ENCODE peak calls at places on chromosomes 4 and X, in five cellular contexts. A is fibroblast of mammary gland, N is foreskin fibroblast, Q is H4, U is BE2C. G is an unnamed sample.

GRCh38 chrX:118823263-118824172 is at the start of gene ZCCHC12:
- DNase-seq in A (peak), N (peak), Q (no peak), U (peak), G (no peak)

GRCh38 chr4:36414248-36414647 is 132.8 kb downstream of the DTHD1 start:
- DNase-seq in A (no peak), N (no peak), Q (no peak), U (no peak), G (peak)

GRCh38 chr4:114807759-114808404 is 209.3 kb downstream of the UGT8 start:
- DNase-seq in A (peak), N (no peak), Q (peak), U (peak), G (peak)

GRCh38 chrX:49041683-49042529 is 1.3 kb downstream of the TFE3 start:
- DNase-seq in A (peak), N (peak), Q (peak), U (no peak), G (peak)

GRCh38 chr4:156197216-156197615 is 243.6 kb upstream of the CTSO start:
- DNase-seq in A (no peak), N (no peak), Q (no peak), U (no peak), G (no peak)

GRCh38 chr4:87445964-87446363 is 23.6 kb downstream of the NUDT9 start:
- DNase-seq in A (no peak), N (no peak), Q (no peak), U (no peak), G (no peak)

GRCh38 chrX:52544147-52544840 is 27.4 kb upstream of the XAGE1B start:
- DNase-seq in A (no peak), N (no peak), Q (no peak), U (no peak), G (no peak)

GRCh38 chr4:75490155-75490554 is 24.0 kb downstream of the RCHY1 start:
- DNase-seq in A (peak), N (no peak), Q (peak), U (no peak), G (peak)

GRCh38 chrX:38277136-38277535 is 50.2 kb downstream of the RPGR start:
- DNase-seq in A (no peak), N (no peak), Q (no peak), U (peak), G (no peak)

GRCh38 chr4:128244379-128244778 is 43.2 kb downstream of the PGRMC2 start:
- DNase-seq in A (peak), N (peak), Q (no peak), U (no peak), G (peak)

GRCh38 chr4:185754961-185755360 is 57.0 kb downstream of the SORBS2 start:
- DNase-seq in A (no peak), N (no peak), Q (no peak), U (no peak), G (no peak)

GRCh38 chrX:17803449-17803848 is 57.6 kb downstream of the RAI2 start:
- DNase-seq in A (no peak), N (no peak), Q (peak), U (no peak), G (no peak)

GRCh38 chr4:19368800-19369199 is 882.9 kb upstream of the SLIT2 start:
- DNase-seq in A (peak), N (no peak), Q (no peak), U (no peak), G (no peak)

GRCh38 chr4:86498560-86499166 is 95.5 kb upstream of the PTPN13 start:
- DNase-seq in A (peak), N (peak), Q (peak), U (peak), G (peak)

GRCh38 chrX:39149761-39150160 is 348.5 kb downstream of the MID1IP1 start:
- DNase-seq in A (peak), N (peak), Q (peak), U (peak), G (peak)

GRCh38 chrX:2397648-2398340 is 103.0 kb downstream of the DHRSX start:
- DNase-seq in A (peak), N (peak), Q (no peak), U (no peak), G (peak)

GRCh38 chrX:68945603-68946228 is 116.9 kb downstream of the EFNB1 start:
- DNase-seq in A (peak), N (peak), Q (peak), U (peak), G (peak)

GRCh38 chr4:67700119-67700873 is 659 bp downstream of the UBA6 start:
- DNase-seq in A (peak), N (no peak), Q (no peak), U (no peak), G (peak)

GRCh38 chr4:5783486-5783885 is 72.5 kb downstream of the EVC start:
- DNase-seq in A (no peak), N (no peak), Q (no peak), U (no peak), G (no peak)

GRCh38 chrX:21740329-21741274 is 17.3 kb downstream of the SMPX start:
- DNase-seq in A (peak), N (no peak), Q (no peak), U (peak), G (no peak)

GRCh38 chrX:16479206-16479869 is 170.6 kb upstream of the S100G start:
- DNase-seq in A (peak), N (peak), Q (no peak), U (no peak), G (peak)

GRCh38 chr4:123350191-123350544 is 46.4 kb upstream of the SPRY1 start:
- DNase-seq in A (peak), N (no peak), Q (no peak), U (no peak), G (peak)

GRCh38 chr4:115058533-115058932 is 54.9 kb downstream of the NDST4 start:
- DNase-seq in A (no peak), N (no peak), Q (no peak), U (no peak), G (no peak)

GRCh38 chr4:141132689-141133145 is 552 bp downstream of the RNF150 start:
- DNase-seq in A (no peak), N (peak), Q (no peak), U (peak), G (no peak)

G was measured in MCF 10A.